ENCODE peak calls at places on chromosomes 3 and 15, in eight cellular contexts. B is transverse colon, M is A549, W is sigmoid colon, E is H1, P is esophagus muscularis mucosa, S is suprapubic skin, N is HepG2. K is an unnamed sample.

GRCh38 chr3:8970971-8971589 is 7.8 kb upstream of the RAD18 start:
- DNase-seq in B (peak), M (peak), W (no peak), E (peak), P (peak), S (no peak), N (peak), K (peak)

GRCh38 chr3:114558271-114558670 is 264.4 kb downstream of the TIGIT start:
- DNase-seq in B (no peak), M (no peak), W (no peak), E (no peak), P (no peak), S (no peak), N (no peak), K (no peak)

GRCh38 chr3:171676600-171677175 is 133.6 kb downstream of the PLD1 start:
- DNase-seq in B (peak), M (no peak), W (no peak), E (no peak), P (no peak), S (no peak), N (no peak), K (no peak)

GRCh38 chr3:134839990-134840389 is 44.9 kb downstream of the EPHB1 start:
- DNase-seq in B (no peak), M (no peak), W (no peak), E (no peak), P (no peak), S (no peak), N (no peak), K (no peak)

GRCh38 chr3:143135150-143135549 is 15.6 kb downstream of the CHST2 start:
- DNase-seq in B (no peak), M (peak), W (no peak), E (no peak), P (no peak), S (no peak), N (no peak), K (no peak)

GRCh38 chr15:74191798-74192197 is 10.8 kb downstream of the STRA6 start:
- DNase-seq in B (no peak), M (no peak), W (no peak), E (no peak), P (no peak), S (no peak), N (no peak), K (no peak)

GRCh38 chr3:183193762-183194701 is 31.5 kb upstream of the LAMP3 start:
- DNase-seq in B (no peak), M (no peak), W (no peak), E (no peak), P (peak), S (no peak), N (no peak), K (no peak)

GRCh38 chr15:89114974-89115373 is 26.7 kb downstream of the ABHD2 start:
- DNase-seq in B (no peak), M (peak), W (no peak), E (no peak), P (no peak), S (no peak), N (no peak), K (no peak)

DNA sequence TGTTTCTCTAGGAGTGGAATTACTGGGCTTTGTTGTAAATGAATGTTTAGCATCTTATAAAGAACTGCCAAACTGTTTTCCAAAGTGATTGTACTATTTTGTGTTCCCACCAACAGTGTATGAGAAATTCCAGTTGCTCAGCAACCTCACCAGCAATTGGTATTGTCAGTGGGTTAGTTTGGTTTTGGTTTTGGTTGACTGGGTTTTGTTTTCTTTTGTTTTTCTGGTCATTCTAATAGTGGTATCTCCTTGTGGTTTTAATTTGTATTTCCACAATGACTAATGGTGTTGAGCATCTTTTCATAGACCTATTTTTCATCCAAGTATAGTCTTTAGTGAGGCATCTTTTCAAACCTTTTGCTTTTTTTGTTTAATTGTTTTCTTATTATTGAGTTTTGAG is 27.1 kb downstream of the FILIP1L start:
- DNase-seq in B (no peak), M (no peak), W (no peak), E (no peak), P (no peak), S (no peak), N (no peak), K (no peak)
- TF ChIP-seq EP300 in B (no peak), M (no peak), W (no peak), E (no peak), P (no peak), S (no peak), N (no peak), K (no peak)

GRCh38 chr15:38367476-38367875 is 86.5 kb upstream of the FAM98B start:
- DNase-seq in B (no peak), M (no peak), W (no peak), E (no peak), P (no peak), S (no peak), N (no peak), K (no peak)
- H3K27ac ChIP-seq in B (no peak), M (no peak), W (no peak), E (no peak), P (no peak), S (no peak), N (no peak), K (no peak)

GRCh38 chr3:36956155-36956554 is 11.3 kb upstream of the TRANK1 start:
- DNase-seq in B (no peak), M (no peak), W (no peak), E (no peak), P (no peak), S (no peak), N (no peak), K (no peak)

GRCh38 chr3:36960502-36960901 is 15.6 kb upstream of the TRANK1 start:
- DNase-seq in B (no peak), M (no peak), W (no peak), E (no peak), P (no peak), S (no peak), N (no peak), K (no peak)

GRCh38 chr3:36957862-36958686 is 13.2 kb upstream of the TRANK1 start:
- DNase-seq in B (peak), M (peak), W (no peak), E (no peak), P (no peak), S (no peak), N (no peak), K (no peak)

GRCh38 chr3:36957072-36957471 is 12.2 kb upstream of the TRANK1 start:
- DNase-seq in B (no peak), M (no peak), W (no peak), E (peak), P (no peak), S (no peak), N (no peak), K (no peak)

GRCh38 chr3:36959821-36960220 is 15.0 kb upstream of the TRANK1 start:
- DNase-seq in B (no peak), M (no peak), W (no peak), E (no peak), P (no peak), S (no peak), N (no peak), K (no peak)
- TF ChIP-seq EP300 in B (no peak), M (no peak), W (no peak), E (no peak), P (no peak), S (no peak), N (no peak), K (no peak)

GRCh38 chr15:99120050-99120777 is 15.3 kb downstream of the SYNM start:
- DNase-seq in B (no peak), M (no peak), W (peak), E (no peak), P (no peak), S (peak), N (no peak), K (no peak)

GRCh38 chr15:99117111-99117510 is 12.2 kb downstream of the SYNM start:
- DNase-seq in B (no peak), M (no peak), W (peak), E (no peak), P (no peak), S (no peak), N (no peak), K (no peak)

GRCh38 chr15:99118801-99119546 is 14.1 kb downstream of the SYNM start:
- DNase-seq in B (no peak), M (no peak), W (peak), E (no peak), P (no peak), S (no peak), N (no peak), K (no peak)

GRCh38 chr15:99117563-99118257 is 12.8 kb downstream of the SYNM start:
- DNase-seq in B (no peak), M (no peak), W (peak), E (no peak), P (no peak), S (peak), N (no peak), K (no peak)

DNA sequence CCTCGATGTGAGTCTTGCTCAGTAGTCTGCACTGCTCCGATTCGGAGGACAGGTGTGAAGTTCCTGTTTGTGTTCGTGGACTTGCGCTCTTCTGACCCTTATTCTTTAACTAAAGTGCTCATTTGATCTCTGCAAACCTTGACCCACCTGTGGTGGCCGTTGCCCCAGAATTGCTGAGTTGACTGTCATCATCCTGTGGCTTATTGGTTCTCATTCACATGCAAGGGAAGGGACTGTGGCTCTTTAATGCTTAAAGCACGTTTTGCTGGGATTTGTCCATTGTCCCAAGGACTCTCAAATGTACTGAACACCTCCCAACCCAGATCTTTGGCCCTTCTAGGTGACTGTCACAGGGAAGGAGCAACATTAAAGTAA is 13.4 kb downstream of the SYNM start:
- DNase-seq in B (no peak), M (no peak), W (no peak), E (no peak), P (no peak), S (peak), N (no peak), K (no peak)
- H3K27ac ChIP-seq in B (peak), M (no peak), W (peak), E (no peak), P (peak), S (no peak), N (no peak), K (no peak)

GRCh38 chr3:58387650-58388546 is 45.7 kb downstream of the PDHB start:
- DNase-seq in B (no peak), M (no peak), W (no peak), E (no peak), P (no peak), S (no peak), N (no peak), K (no peak)

GRCh38 chr3:58394339-58394738 is 39.3 kb downstream of the PDHB start:
- DNase-seq in B (no peak), M (no peak), W (no peak), E (no peak), P (no peak), S (no peak), N (no peak), K (no peak)

GRCh38 chr3:58388550-58389061 is 45.0 kb downstream of the PDHB start:
- DNase-seq in B (no peak), M (no peak), W (no peak), E (no peak), P (no peak), S (no peak), N (peak), K (no peak)

GRCh38 chr3:58392191-58392590 is 41.4 kb downstream of the PDHB start:
- DNase-seq in B (no peak), M (no peak), W (no peak), E (no peak), P (no peak), S (no peak), N (peak), K (no peak)

GRCh38 chr3:58391156-58391865 is 42.3 kb downstream of the PDHB start:
- DNase-seq in B (no peak), M (no peak), W (no peak), E (no peak), P (no peak), S (no peak), N (no peak), K (no peak)
- TF ChIP-seq EP300 in B (no peak), M (no peak), W (no peak), E (no peak), P (no peak), S (no peak), N (no peak), K (no peak)

GRCh38 chr15:35689266-35689665 is 143.3 kb upstream of the DPH6 start:
- DNase-seq in B (no peak), M (no peak), W (no peak), E (no peak), P (no peak), S (no peak), N (no peak), K (no peak)

GRCh38 chr15:35691176-35691761 is 145.3 kb upstream of the DPH6 start:
- DNase-seq in B (no peak), M (no peak), W (no peak), E (no peak), P (no peak), S (no peak), N (no peak), K (no peak)

GRCh38 chr15:35690089-35690488 is 144.1 kb upstream of the DPH6 start:
- DNase-seq in B (no peak), M (no peak), W (no peak), E (no peak), P (no peak), S (no peak), N (no peak), K (no peak)

GRCh38 chr15:35692256-35692867 is 146.4 kb upstream of the DPH6 start:
- DNase-seq in B (no peak), M (no peak), W (no peak), E (no peak), P (no peak), S (no peak), N (no peak), K (no peak)

DNA sequence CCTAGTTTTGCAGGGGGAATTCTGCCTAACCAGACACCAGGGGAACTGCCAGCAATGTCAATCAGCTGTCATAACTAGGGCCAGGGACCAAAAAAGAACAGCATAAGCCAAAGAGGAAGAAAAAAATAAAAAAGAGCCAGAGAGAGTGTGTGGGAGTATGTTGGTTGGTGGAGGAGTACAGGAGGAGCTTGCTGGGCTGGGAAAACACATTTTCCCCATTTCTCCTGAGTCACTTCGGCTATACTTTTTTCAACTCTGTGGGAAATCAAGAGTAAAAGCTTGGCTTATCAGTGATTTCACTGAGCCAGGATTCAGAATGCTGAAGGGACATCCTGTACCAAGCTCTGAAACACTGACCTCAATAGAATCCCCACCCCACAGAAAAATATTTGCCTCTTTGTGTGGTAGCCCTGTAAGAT is 144.7 kb upstream of the DPH6 start:
- DNase-seq in B (no peak), M (no peak), W (no peak), E (no peak), P (no peak), S (no peak), N (no peak), K (peak)
- H3K27ac ChIP-seq in B (peak), M (no peak), W (peak), E (peak), P (peak), S (peak), N (no peak), K (no peak)

GRCh38 chr3:43747641-43748040 is 56.9 kb downstream of the ABHD5 start:
- DNase-seq in B (no peak), M (no peak), W (no peak), E (no peak), P (no peak), S (no peak), N (no peak), K (no peak)
- TF ChIP-seq EP300 in B (no peak), M (no peak), W (no peak), E (no peak), P (no peak), S (no peak), N (no peak), K (no peak)

GRCh38 chr3:169836942-169837275 is 24.2 kb upstream of the LRRC34 start:
- DNase-seq in B (no peak), M (no peak), W (no peak), E (no peak), P (no peak), S (no peak), N (no peak), K (no peak)
- H3K27ac ChIP-seq in B (no peak), M (no peak), W (no peak), E (no peak), P (no peak), S (no peak), N (no peak), K (no peak)